ENCODE peak calls at places on chromosome 6, in five cellular contexts. Q, I, C, A and N are unnamed samples.

GRCh38 chr6:116405147-116405546 is 34.4 kb downstream of the DSE start:
- DNase-seq in Q (no peak), I (no peak), C (no peak), A (no peak), N (peak; percentile 83)

GRCh38 chr6:168515376-168515775 is 74.4 kb downstream of the SMOC2 start:
- DNase-seq in Q (no peak), I (no peak), C (no peak), A (peak; percentile 75), N (no peak)

GRCh38 chr6:2492686-2493523 is 247.5 kb upstream of the GMDS start:
- DNase-seq in Q (no peak), I (no peak), C (no peak), A (no peak), N (no peak)

GRCh38 chr6:166786704-166787293 is 159.7 kb upstream of the RPS6KA2 start:
- DNase-seq in Q (peak; percentile 71), I (no peak), C (no peak), A (peak; percentile 49), N (peak; percentile 69)

GRCh38 chr6:44216677-44217331 is at the start of gene MYMX:
- DNase-seq in Q (no peak), I (no peak), C (no peak), A (peak; percentile 75), N (no peak)

GRCh38 chr6:141117869-141118268 is 1014.9 kb upstream of the GJE1 start:
- DNase-seq in Q (no peak), I (no peak), C (no peak), A (no peak), N (no peak)

GRCh38 chr6:30730611-30731435 is 10.7 kb downstream of the TUBB start:
- DNase-seq in Q (peak; percentile 78), I (peak; percentile 75), C (peak; percentile 86), A (peak; percentile 94), N (no peak)

GRCh38 chr6:53906103-53906502 is 111.3 kb downstream of the LRRC1 start:
- DNase-seq in Q (no peak), I (no peak), C (no peak), A (no peak), N (no peak)

GRCh38 chr6:83309344-83309743 is 116.2 kb downstream of the RWDD2A start:
- DNase-seq in Q (no peak), I (no peak), C (no peak), A (no peak), N (peak; percentile 4)

GRCh38 chr6:39821739-39822532 is 29.8 kb downstream of the DAAM2 start:
- DNase-seq in Q (no peak), I (no peak), C (no peak), A (peak; percentile 59), N (peak; percentile 56)

GRCh38 chr6:14270925-14271791 is 153.6 kb downstream of the CD83 start:
- DNase-seq in Q (peak; percentile 43), I (no peak), C (peak; percentile 45), A (peak; percentile 45), N (peak; percentile 94)

GRCh38 chr6:2877057-2877882 is 25.8 kb downstream of the SERPINB9 start:
- DNase-seq in Q (no peak), I (no peak), C (no peak), A (peak; percentile 81), N (peak; percentile 34)

GRCh38 chr6:90940812-90941481 is 354.1 kb upstream of the MAP3K7 start:
- DNase-seq in Q (peak; percentile 76), I (no peak), C (no peak), A (no peak), N (peak; percentile 45)

GRCh38 chr6:87407896-87408720 is at the start of gene CFAP206:
- DNase-seq in Q (peak; percentile 91), I (peak; percentile 48), C (peak; percentile 89), A (peak; percentile 93), N (peak; percentile 82)

GRCh38 chr6:91098006-91098405 is 511.1 kb upstream of the MAP3K7 start:
- DNase-seq in Q (no peak), I (no peak), C (no peak), A (no peak), N (no peak)

GRCh38 chr6:130827247-130828149 is at the start of gene SMLR1:
- DNase-seq in Q (no peak), I (no peak), C (no peak), A (no peak), N (no peak)

GRCh38 chr6:4180653-4181255 is 45.4 kb upstream of the ECI2 start:
- DNase-seq in Q (peak; percentile 46), I (no peak), C (no peak), A (no peak), N (peak; percentile 66)

GRCh38 chr6:39778581-39779270 is 13.4 kb upstream of the DAAM2 start:
- DNase-seq in Q (no peak), I (no peak), C (no peak), A (no peak), N (peak; percentile 81)

GRCh38 chr6:116405663-116406329 is 35.0 kb downstream of the DSE start:
- DNase-seq in Q (no peak), I (no peak), C (no peak), A (no peak), N (peak; percentile 31)

GRCh38 chr6:68958327-68958726 is 323.2 kb downstream of the ADGRB3 start:
- DNase-seq in Q (peak; percentile 16), I (no peak), C (no peak), A (no peak), N (peak; percentile 1)
- TF ChIP-seq CTCF in Q (no peak), I (no peak), C (no peak), A (no peak), N (peak; percentile 14)

GRCh38 chr6:125842091-125842626 is 51.4 kb downstream of the NCOA7 start:
- DNase-seq in Q (no peak), I (no peak), C (no peak), A (no peak), N (no peak)
- TF ChIP-seq CTCF in Q (no peak), I (no peak), C (no peak), A (no peak), N (no peak)

GRCh38 chr6:133286765-133287164 is 45.6 kb downstream of the EYA4 start:
- DNase-seq in Q (peak; percentile 38), I (no peak), C (no peak), A (no peak), N (peak; percentile 15)
- TF ChIP-seq CTCF in Q (peak; percentile 41), I (no peak), C (no peak), A (peak; percentile 77), N (peak; percentile 46)

DNA sequence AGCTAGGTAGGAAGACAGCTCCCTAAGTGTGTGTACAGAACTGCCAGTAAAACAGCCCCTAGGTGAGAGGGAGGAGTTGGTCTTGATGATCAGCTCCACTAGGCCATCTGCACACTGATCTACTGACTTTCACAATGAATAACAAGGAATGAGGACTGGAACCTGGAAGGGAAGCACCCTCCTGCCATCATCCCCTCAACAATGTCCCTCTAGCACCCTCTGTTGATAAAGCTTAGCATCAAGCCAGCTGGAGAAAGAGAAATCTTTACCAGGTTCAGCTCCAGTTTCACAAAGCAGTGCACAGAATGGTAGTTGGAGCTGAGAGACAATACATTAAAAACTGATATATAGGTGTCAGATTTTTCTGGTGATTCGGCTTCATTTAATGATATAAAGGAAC is 57.2 kb upstream of the IRAK1BP1 start:
- DNase-seq in Q (peak; percentile 38), I (no peak), C (no peak), A (peak; percentile 70), N (peak; percentile 62)
- TF ChIP-seq CTCF in Q (peak; percentile 43), I (peak; percentile 17), C (peak; percentile 16), A (peak; percentile 82), N (peak; percentile 85)

GRCh38 chr6:52573295-52573694 is 3.6 kb downstream of the TRAM2 start:
- DNase-seq in Q (no peak), I (no peak), C (no peak), A (peak; percentile 62), N (peak; percentile 74)
- TF ChIP-seq CTCF in Q (no peak), I (no peak), C (peak; percentile 10), A (no peak), N (peak; percentile 42)

GRCh38 chr6:16240618-16241320 is 2.4 kb downstream of the GMPR start:
- DNase-seq in Q (no peak), I (no peak), C (no peak), A (no peak), N (no peak)

GRCh38 chr6:16238658-16239089 is 287 bp downstream of the GMPR start:
- DNase-seq in Q (no peak), I (no peak), C (no peak), A (no peak), N (no peak)

GRCh38 chr6:16238057-16238657 is at the start of gene GMPR:
- DNase-seq in Q (peak; percentile 80), I (peak; percentile 50), C (peak; percentile 90), A (peak; percentile 85), N (peak; percentile 52)

GRCh38 chr6:16239798-16240123 is 1.4 kb downstream of the GMPR start:
- DNase-seq in Q (peak; percentile 76), I (no peak), C (no peak), A (no peak), N (peak; percentile 71)

DNA sequence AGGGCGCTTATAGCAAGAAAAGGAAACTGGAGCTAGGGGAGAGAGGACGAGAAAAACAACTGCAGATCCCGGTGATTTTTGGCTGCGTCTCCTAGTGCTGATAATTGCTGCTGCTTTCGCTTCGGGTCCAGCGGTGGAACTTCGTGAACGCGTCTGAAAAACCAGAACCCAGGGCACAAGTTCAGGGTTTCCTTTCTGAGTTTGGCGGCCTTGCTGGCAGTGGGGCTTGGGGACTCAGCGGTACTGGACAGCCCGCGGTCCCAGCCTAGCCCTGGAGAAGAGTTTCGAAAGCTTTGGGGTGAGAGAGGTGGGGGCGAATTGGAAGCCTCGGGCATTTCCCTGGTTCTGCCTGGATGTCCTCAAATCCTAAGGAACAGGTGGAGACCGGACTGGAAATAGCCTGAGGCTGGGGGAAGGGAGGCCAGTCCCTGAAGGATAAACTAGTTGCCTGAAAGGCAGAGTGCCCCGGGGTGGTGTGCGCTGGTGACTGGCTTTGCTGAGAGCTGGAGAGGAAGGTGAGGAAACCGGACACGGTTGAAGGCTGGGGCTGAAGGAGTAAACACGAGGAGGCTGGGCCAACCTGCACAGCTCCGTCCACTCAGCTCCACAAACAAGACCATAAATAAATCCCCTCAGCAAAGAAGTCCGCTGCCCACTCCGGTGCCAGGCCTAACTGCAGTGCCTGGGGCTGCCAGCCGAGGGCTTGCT is 857 bp downstream of the GMPR start:
- DNase-seq in Q (peak; percentile 58), I (no peak), C (peak; percentile 85), A (peak; percentile 92), N (no peak)
- TF ChIP-seq CTCF in Q (peak; percentile 38), I (no peak), C (peak; percentile 66), A (peak; percentile 74), N (peak; percentile 58)

GRCh38 chr6:37099442-37099841 is 70.5 kb upstream of the PIM1 start:
- DNase-seq in Q (peak; percentile 39), I (no peak), C (no peak), A (no peak), N (no peak)
- TF ChIP-seq CTCF in Q (no peak), I (no peak), C (no peak), A (no peak), N (no peak)

GRCh38 chr6:140064371-140064770 is 689.9 kb upstream of the CITED2 start:
- DNase-seq in Q (no peak), I (no peak), C (no peak), A (no peak), N (no peak)
- TF ChIP-seq CTCF in Q (no peak), I (no peak), C (no peak), A (no peak), N (no peak)

GRCh38 chr6:8906699-8907098 is 471.4 kb upstream of the SLC35B3 start:
- DNase-seq in Q (no peak), I (no peak), C (no peak), A (no peak), N (no peak)

GRCh38 chr6:8905647-8906231 is 470.4 kb upstream of the SLC35B3 start:
- DNase-seq in Q (no peak), I (no peak), C (no peak), A (peak; percentile 49), N (no peak)

GRCh38 chr6:8908638-8909037 is 473.3 kb upstream of the SLC35B3 start:
- DNase-seq in Q (no peak), I (no peak), C (no peak), A (no peak), N (no peak)

GRCh38 chr6:8904754-8905153 is 469.4 kb upstream of the SLC35B3 start:
- DNase-seq in Q (peak; percentile 42), I (no peak), C (no peak), A (peak; percentile 74), N (no peak)
- TF ChIP-seq CTCF in Q (peak; percentile 83), I (no peak), C (no peak), A (peak; percentile 82), N (no peak)